ENCODE peak calls at places on chromosomes 16 and 17, in four cellular contexts. One of them, this sample, is unnamed.

GRCh38 chr17:57987582-57988300 is at the start of gene VEZF1:
- DNase-seq in transverse colon: peak; percentile 80
- DNase-seq in stimulated activated CD4-positive, alpha-beta T cell treated with anti-CD3 and anti-CD28 coated beads, Interleukin-12 subunit alpha, Interleukin-12 subunit beta, amount 100 ng/mL, for 4 hours: peak; percentile 75
- DNase-seq in posterior vena cava: peak; percentile 94
- DNase-seq in this sample: peak; percentile 73

GRCh38 chr17:17354560-17355357 is 51.6 kb downstream of the NT5M start:
- DNase-seq in transverse colon: peak; percentile 68
- DNase-seq in posterior vena cava: peak; percentile 90
- DNase-seq in stimulated activated CD4-positive, alpha-beta T cell treated with anti-CD3 and anti-CD28 coated beads, Interleukin-12 subunit alpha, Interleukin-12 subunit beta, amount 100 ng/mL, for 4 hours: peak; percentile 69
- DNase-seq in this sample: peak; percentile 62

GRCh38 chr17:17144061-17144460 is 62.1 kb downstream of the PLD6 start:
- DNase-seq in posterior vena cava: no peak
- DNase-seq in stimulated activated CD4-positive, alpha-beta T cell treated with anti-CD3 and anti-CD28 coated beads, Interleukin-12 subunit alpha, Interleukin-12 subunit beta, amount 100 ng/mL, for 4 hours: no peak
- DNase-seq in transverse colon: no peak
- DNase-seq in this sample: no peak

GRCh38 chr16:70604407-70605283 is 41.7 kb upstream of the IL34 start:
- DNase-seq in posterior vena cava: no peak
- DNase-seq in stimulated activated CD4-positive, alpha-beta T cell treated with anti-CD3 and anti-CD28 coated beads, Interleukin-12 subunit alpha, Interleukin-12 subunit beta, amount 100 ng/mL, for 4 hours: no peak
- DNase-seq in transverse colon: no peak
- DNase-seq in this sample: no peak

GRCh38 chr16:1082266-1082951 is 9.9 kb downstream of the SSTR5 start:
- DNase-seq in posterior vena cava: no peak
- DNase-seq in stimulated activated CD4-positive, alpha-beta T cell treated with anti-CD3 and anti-CD28 coated beads, Interleukin-12 subunit alpha, Interleukin-12 subunit beta, amount 100 ng/mL, for 4 hours: no peak
- DNase-seq in transverse colon: no peak
- DNase-seq in this sample: no peak

GRCh38 chr17:29138184-29138955 is 41.8 kb downstream of the MYO18A start:
- DNase-seq in stimulated activated CD4-positive, alpha-beta T cell treated with anti-CD3 and anti-CD28 coated beads, Interleukin-12 subunit alpha, Interleukin-12 subunit beta, amount 100 ng/mL, for 4 hours: peak; percentile 51
- DNase-seq in transverse colon: no peak
- DNase-seq in posterior vena cava: no peak
- DNase-seq in this sample: no peak

GRCh38 chr17:21374455-21375161 is 1.5 kb upstream of the KCNJ12 start:
- DNase-seq in stimulated activated CD4-positive, alpha-beta T cell treated with anti-CD3 and anti-CD28 coated beads, Interleukin-12 subunit alpha, Interleukin-12 subunit beta, amount 100 ng/mL, for 4 hours: no peak
- DNase-seq in posterior vena cava: no peak
- DNase-seq in transverse colon: no peak
- DNase-seq in this sample: no peak

GRCh38 chr17:55587608-55588139 is 76.4 kb upstream of the SMIM36 start:
- DNase-seq in transverse colon: no peak
- DNase-seq in stimulated activated CD4-positive, alpha-beta T cell treated with anti-CD3 and anti-CD28 coated beads, Interleukin-12 subunit alpha, Interleukin-12 subunit beta, amount 100 ng/mL, for 4 hours: no peak
- DNase-seq in posterior vena cava: no peak
- DNase-seq in this sample: no peak

GRCh38 chr16:89114159-89114981 is 20.7 kb downstream of the ACSF3 start:
- DNase-seq in transverse colon: peak; percentile 6
- DNase-seq in stimulated activated CD4-positive, alpha-beta T cell treated with anti-CD3 and anti-CD28 coated beads, Interleukin-12 subunit alpha, Interleukin-12 subunit beta, amount 100 ng/mL, for 4 hours: no peak
- DNase-seq in posterior vena cava: peak; percentile 79
- DNase-seq in this sample: no peak

GRCh38 chr17:43367588-43368242 is 31.1 kb upstream of the ARL4D start:
- DNase-seq in stimulated activated CD4-positive, alpha-beta T cell treated with anti-CD3 and anti-CD28 coated beads, Interleukin-12 subunit alpha, Interleukin-12 subunit beta, amount 100 ng/mL, for 4 hours: no peak
- DNase-seq in transverse colon: no peak
- DNase-seq in posterior vena cava: no peak
- DNase-seq in this sample: no peak

GRCh38 chr17:78390241-78391050 is 12.0 kb downstream of the PGS1 start:
- DNase-seq in stimulated activated CD4-positive, alpha-beta T cell treated with anti-CD3 and anti-CD28 coated beads, Interleukin-12 subunit alpha, Interleukin-12 subunit beta, amount 100 ng/mL, for 4 hours: no peak
- DNase-seq in posterior vena cava: no peak
- DNase-seq in transverse colon: no peak
- DNase-seq in this sample: no peak

This sample was measured in colonic mucosa.